ENCODE peak calls at places on chromosomes 11 and 22, in five cellular contexts. X, G, K, O and S are unnamed samples. For H3K36me3 and H3K4me1, the result is how much of the 10 kb centered on the place peaks cover.

GRCh38 chr11:95095858-95096587 is 6.4 kb downstream of the ENDOD1 start:
- DNase-seq in X (no peak), G (no peak), K (no peak), O (no peak), S (no peak)

GRCh38 chr22:25763239-25763777 is 21.3 kb downstream of the MYO18B start:
- DNase-seq in X (no peak), G (no peak), K (no peak), O (no peak), S (no peak)

GRCh38 chr11:126113515-126113957 is 50.9 kb upstream of the CDON start:
- DNase-seq in X (no peak), G (no peak), K (no peak), O (peak), S (no peak)

GRCh38 chr11:8777907-8778767 is 95.5 kb downstream of the RPL27A start:
- DNase-seq in X (no peak), G (no peak), K (no peak), O (peak), S (no peak)

GRCh38 chr11:93491941-93492340 is 51.2 kb downstream of the SMCO4 start:
- DNase-seq in X (no peak), G (no peak), K (no peak), O (no peak), S (no peak)

GRCh38 chr11:108565653-108566052 is 27.9 kb downstream of the EXPH5 start:
- DNase-seq in X (no peak), G (no peak), K (no peak), O (no peak), S (no peak)

GRCh38 chr11:117319214-117319840 is 3.3 kb upstream of the BACE1 start:
- DNase-seq in X (no peak), G (no peak), K (no peak), O (no peak), S (no peak)

GRCh38 chr11:35337136-35337918 is 82.0 kb downstream of the SLC1A2 start:
- DNase-seq in X (no peak), G (peak), K (no peak), O (no peak), S (no peak)

DNA sequence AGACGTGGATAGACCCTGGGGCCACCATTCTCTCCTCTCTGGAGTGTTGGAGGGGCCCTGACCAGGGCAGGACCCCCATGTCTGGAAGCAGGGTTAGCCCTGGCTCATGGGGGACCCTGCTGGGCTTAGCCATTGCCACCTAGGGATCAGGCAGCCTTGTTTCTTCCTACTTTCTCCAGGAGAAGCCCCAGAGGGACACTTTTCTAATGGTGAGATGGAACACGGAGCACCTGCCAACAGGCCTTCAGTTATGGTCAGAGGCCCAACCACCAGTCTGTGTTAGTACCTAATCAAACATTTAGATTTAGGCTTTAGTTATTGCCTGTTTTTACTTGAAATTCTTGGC is 1.9 kb upstream of the C22orf39 start:
- DNase-seq in X (no peak), G (no peak), K (no peak), O (no peak), S (no peak)
- H3K36me3 ChIP-seq in X (under half), G (under half), K (under half), O (under half), S (under half)

GRCh38 chr11:118635642-118636041 is 28.2 kb downstream of the PHLDB1 start:
- DNase-seq in X (no peak), G (no peak), K (no peak), O (no peak), S (no peak)
- H3K27ac ChIP-seq in X (no peak), G (peak), K (no peak), O (peak), S (no peak)

GRCh38 chr11:121485221-121485620 is 32.5 kb upstream of the SORL1-AS1 start:
- DNase-seq in X (no peak), G (no peak), K (no peak), O (no peak), S (no peak)

GRCh38 chr11:121479839-121480238 is 27.1 kb upstream of the SORL1-AS1 start:
- DNase-seq in X (no peak), G (no peak), K (no peak), O (no peak), S (no peak)

GRCh38 chr11:121479355-121479754 is 26.6 kb upstream of the SORL1-AS1 start:
- DNase-seq in X (no peak), G (peak), K (no peak), O (no peak), S (no peak)

GRCh38 chr11:121483805-121484478 is 31.2 kb upstream of the SORL1-AS1 start:
- DNase-seq in X (no peak), G (no peak), K (no peak), O (no peak), S (no peak)

DNA sequence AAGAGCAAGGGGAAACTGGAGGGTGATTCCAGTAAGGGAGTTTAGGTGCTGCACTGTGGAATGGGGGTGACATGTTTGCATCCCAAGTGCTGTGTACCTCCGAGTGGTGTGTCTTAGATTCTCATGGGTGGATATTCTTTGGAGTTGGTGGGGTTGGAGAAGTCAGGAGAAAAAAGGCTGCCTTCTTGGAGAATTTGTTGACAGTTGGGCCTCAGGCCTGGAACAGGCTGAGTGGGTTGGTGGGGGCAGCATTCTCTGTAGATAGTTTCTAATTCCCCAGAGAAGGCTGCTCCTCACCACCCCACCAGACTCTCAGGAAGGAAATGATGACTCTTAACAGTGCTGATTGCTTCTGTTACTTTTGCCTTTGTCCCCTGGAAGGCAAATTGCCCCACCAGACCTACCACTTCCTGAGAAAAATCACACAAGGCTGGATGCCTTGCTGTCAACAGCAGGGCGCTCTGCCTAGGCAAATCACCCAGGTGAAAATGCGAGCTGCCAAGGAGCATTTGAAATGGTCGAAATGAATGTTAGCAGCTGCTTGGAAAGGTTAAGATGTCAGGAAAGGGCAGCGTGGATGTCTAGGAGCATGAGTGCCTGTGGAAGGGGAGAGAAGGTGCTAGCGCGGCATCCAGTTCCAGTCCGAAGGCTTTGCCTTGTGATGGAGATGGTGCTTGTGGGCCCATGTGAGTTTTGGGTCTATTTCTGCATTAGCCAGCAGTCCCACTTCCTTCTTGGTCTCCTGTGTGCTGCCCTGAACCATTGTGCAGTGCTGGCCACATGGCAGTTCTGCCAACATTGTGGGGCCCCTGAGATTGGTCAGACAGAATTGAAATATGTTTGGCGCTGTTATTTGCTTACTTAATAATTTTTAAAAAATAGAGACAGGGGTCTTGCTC is 29.7 kb upstream of the SORL1-AS1 start:
- DNase-seq in X (peak), G (no peak), K (peak), O (no peak), S (peak)
- H3K4me1 ChIP-seq in X (half or more), G (under half), K (under half), O (under half), S (under half)

DNA sequence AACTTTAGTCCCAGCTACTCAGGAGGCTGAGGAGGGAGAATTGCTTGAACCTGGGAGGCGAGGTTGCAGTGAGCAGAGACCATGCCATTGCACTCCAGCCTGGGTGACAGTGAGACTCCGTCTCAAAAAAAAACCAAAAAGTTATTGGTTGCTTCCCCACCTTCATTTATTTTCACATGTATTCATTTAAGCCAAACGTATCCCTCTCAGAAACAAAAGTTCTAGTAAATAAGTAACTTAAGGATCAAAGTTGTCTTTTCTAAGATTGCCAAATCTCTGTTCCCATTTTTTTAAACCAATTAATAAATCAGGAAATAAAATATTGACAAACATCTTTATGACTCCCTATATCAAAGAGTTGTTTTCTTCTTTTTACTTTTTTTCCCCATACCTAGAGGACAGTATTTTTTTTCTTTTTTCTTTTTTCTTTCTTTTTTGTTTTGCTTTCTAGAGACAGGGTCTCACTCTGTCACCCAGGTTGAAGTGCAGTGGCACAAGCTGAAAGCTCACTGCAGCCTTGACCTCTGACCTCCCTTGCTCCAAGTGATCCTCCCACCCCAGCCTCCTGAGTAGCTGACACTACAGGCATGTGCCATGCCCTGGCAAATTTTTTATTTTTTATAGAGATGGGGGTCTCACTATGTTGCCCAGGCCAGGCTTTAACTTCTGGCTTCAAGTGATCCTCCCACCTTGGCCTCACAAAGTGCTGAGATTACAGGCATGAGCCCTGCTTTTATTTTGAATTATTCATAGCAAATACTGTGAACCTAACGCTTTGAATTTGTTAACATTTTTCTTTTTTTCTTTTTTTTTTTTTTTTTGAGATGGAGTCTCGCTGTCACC is 11.4 kb downstream of the ZFTA start:
- DNase-seq in X (no peak), G (no peak), K (no peak), O (no peak), S (no peak)
- H3K36me3 ChIP-seq in X (under half), G (under half), K (under half), O (under half), S (under half)